ENCODE peak calls at places on chromosomes 2 and 18, in six cellular contexts. E is IMR-90, Y is neuronal stem cell, F is mesenchymal stem cell, C is mesendoderm, M is H1. V is an unnamed sample.

GRCh38 chr18:30487962-30488361 is 554.6 kb downstream of the DSC3 start:
- DNase-seq in E (no peak), F (no peak), Y (no peak), M (no peak), C (peak; percentile 40), V (no peak)

GRCh38 chr2:21029519-21029918 is 14.4 kb downstream of the APOB start:
- DNase-seq in Y (no peak), M (no peak), F (no peak), C (no peak), E (no peak), V (no peak)

GRCh38 chr2:98514879-98515570 is 70.4 kb downstream of the INPP4A start:
- DNase-seq in Y (no peak), F (peak; percentile 67), M (no peak), C (peak; percentile 51), E (peak; percentile 68), V (no peak)

GRCh38 chr18:475202-475624 is 25.3 kb downstream of the COLEC12 start:
- DNase-seq in E (peak; percentile 78), M (no peak), C (peak; percentile 97), Y (no peak), F (peak; percentile 74), V (peak; percentile 79)

GRCh38 chr2:240111253-240111652 is 24.9 kb downstream of the COPS9 start:
- DNase-seq in F (no peak), M (no peak), E (peak; percentile 0), Y (no peak), C (no peak), V (no peak)

GRCh38 chr2:79040967-79041582 is 15.6 kb downstream of the REG3G start:
- DNase-seq in C (peak; percentile 58), Y (peak; percentile 14), M (no peak), F (peak; percentile 3), E (no peak), V (no peak)

GRCh38 chr2:223166975-223167650 is 115.1 kb downstream of the KCNE4 start:
- DNase-seq in Y (no peak), F (no peak), E (no peak), M (no peak), C (no peak), V (no peak)

GRCh38 chr18:7575465-7576026 is 8.4 kb downstream of the PTPRM start:
- DNase-seq in C (no peak), F (peak; percentile 45), M (no peak), E (peak; percentile 67), Y (no peak), V (no peak)

GRCh38 chr18:74513149-74513882 is 17.2 kb downstream of the CNDP2 start:
- DNase-seq in M (no peak), C (no peak), Y (no peak), F (no peak), E (no peak), V (peak; percentile 10)

GRCh38 chr18:12476955-12477354 is 69.2 kb downstream of the PRELID3A start:
- DNase-seq in Y (no peak), E (no peak), C (no peak), F (peak; percentile 7), M (no peak), V (no peak)

GRCh38 chr2:24883946-24884345 is 36.1 kb downstream of the ADCY3 start:
- DNase-seq in C (no peak), Y (no peak), M (no peak), F (peak; percentile 59), E (peak; percentile 66), V (no peak)

GRCh38 chr2:236634203-236634602 is 64.6 kb downstream of the ACKR3 start:
- DNase-seq in C (no peak), M (no peak), Y (no peak), F (no peak), E (no peak), V (no peak)

GRCh38 chr2:210172219-210172575 is 988 bp upstream of the KANSL1L start:
- DNase-seq in F (no peak), E (no peak), M (no peak), C (no peak), Y (no peak), V (no peak)

GRCh38 chr2:160371251-160372009 is 122.2 kb downstream of the RBMS1 start:
- DNase-seq in M (no peak), C (peak; percentile 88), E (no peak), Y (no peak), F (no peak), V (no peak)
- H3K23ac ChIP-seq in M (no peak overlapping the region), C (no peak overlapping the region), E (peak overlapping the region; percentile 35), Y (no peak overlapping the region), F (no peak overlapping the region), V (no peak overlapping the region)

GRCh38 chr2:225354281-225354774 is 45.2 kb upstream of the NYAP2 start:
- DNase-seq in C (peak; percentile 54), F (peak; percentile 79), E (peak; percentile 32), M (no peak), Y (no peak), V (peak; percentile 23)
- H3K23ac ChIP-seq in C (no peak overlapping the region), F (no peak overlapping the region), E (no peak overlapping the region), M (no peak overlapping the region), Y (no peak overlapping the region), V (no peak overlapping the region)

GRCh38 chr2:159788218-159788617 is 9.8 kb downstream of the CD302 start:
- DNase-seq in C (no peak), E (no peak), F (no peak), Y (no peak), M (no peak), V (no peak)

GRCh38 chr2:159793265-159793664 is 4.7 kb downstream of the CD302 start:
- DNase-seq in E (no peak), Y (no peak), M (no peak), C (no peak), F (no peak), V (no peak)

GRCh38 chr2:159795781-159796667 is 2.0 kb downstream of the CD302 start:
- DNase-seq in E (no peak), C (no peak), M (no peak), F (no peak), Y (no peak), V (no peak)

GRCh38 chr2:159790323-159790722 is 7.7 kb downstream of the CD302 start:
- DNase-seq in M (no peak), E (no peak), C (no peak), Y (no peak), F (no peak), V (no peak)

DNA sequence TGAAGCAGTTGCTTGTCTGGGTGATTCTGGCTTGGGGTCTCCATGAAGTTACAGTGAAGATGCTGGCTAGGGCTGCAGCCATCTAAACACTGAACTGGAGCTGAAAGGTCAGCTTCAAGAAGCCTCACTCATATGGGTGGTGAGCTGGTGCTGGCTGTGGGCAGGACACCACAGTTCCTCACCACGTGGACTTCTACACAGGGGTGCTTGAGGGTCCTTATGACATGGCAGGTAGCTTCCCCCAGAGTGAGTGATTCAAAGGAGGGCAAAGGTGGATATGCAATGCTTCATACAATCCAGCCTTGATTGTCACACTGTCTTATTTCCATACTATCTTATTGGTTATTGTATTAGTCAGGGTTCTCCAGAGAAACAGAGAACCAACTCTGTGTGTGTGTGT is 6.0 kb downstream of the CD302 start:
- DNase-seq in E (no peak), M (no peak), C (no peak), F (no peak), Y (no peak), V (no peak)
- H3K23ac ChIP-seq in E (no peak overlapping the region), M (no peak overlapping the region), C (no peak overlapping the region), F (no peak overlapping the region), Y (no peak overlapping the region), V (no peak overlapping the region)

GRCh38 chr2:160581035-160581434 is 87.4 kb upstream of the RBMS1 start:
- DNase-seq in M (no peak), E (peak; percentile 56), Y (no peak), F (peak; percentile 40), C (peak; percentile 13), V (no peak)

GRCh38 chr2:160574472-160575140 is 81.0 kb upstream of the RBMS1 start:
- DNase-seq in Y (no peak), F (peak; percentile 61), M (no peak), C (peak; percentile 17), E (peak; percentile 87), V (no peak)

GRCh38 chr2:160575363-160575762 is 81.8 kb upstream of the RBMS1 start:
- DNase-seq in M (no peak), Y (no peak), E (no peak), F (no peak), C (no peak), V (no peak)

GRCh38 chr2:160581448-160581847 is 87.8 kb upstream of the RBMS1 start:
- DNase-seq in E (no peak), C (peak; percentile 73), M (no peak), Y (no peak), F (no peak), V (peak; percentile 49)

GRCh38 chr2:160576054-160576499 is 82.5 kb upstream of the RBMS1 start:
- DNase-seq in F (peak; percentile 39), E (peak; percentile 43), C (no peak), M (no peak), Y (no peak), V (no peak)
- H3K23ac ChIP-seq in F (no peak overlapping the region), E (peak overlapping the region; percentile 76), C (no peak overlapping the region), M (no peak overlapping the region), Y (no peak overlapping the region), V (no peak overlapping the region)

GRCh38 chr2:233355916-233356315 is 1.6 kb downstream of the DGKD start:
- DNase-seq in F (no peak), C (no peak), Y (no peak), E (no peak), M (no peak), V (no peak)
- H3K23ac ChIP-seq in F (no peak overlapping the region), C (no peak overlapping the region), Y (no peak overlapping the region), E (peak overlapping the region; percentile 72), M (no peak overlapping the region), V (no peak overlapping the region)

GRCh38 chr18:3919396-3920061 is 469.6 kb downstream of the TGIF1 start:
- DNase-seq in C (peak; percentile 14), M (no peak), E (no peak), F (no peak), Y (no peak), V (no peak)

GRCh38 chr18:3912705-3913104 is 462.7 kb downstream of the TGIF1 start:
- DNase-seq in Y (no peak), C (no peak), F (no peak), E (peak; percentile 23), M (no peak), V (no peak)

GRCh38 chr18:3914116-3914515 is 464.1 kb downstream of the TGIF1 start:
- DNase-seq in Y (no peak), M (no peak), F (no peak), C (no peak), E (no peak), V (no peak)

GRCh38 chr18:3914833-3915598 is 465.0 kb downstream of the TGIF1 start:
- DNase-seq in Y (no peak), E (no peak), M (no peak), F (no peak), C (no peak), V (no peak)

GRCh38 chr18:3916082-3916481 is 466.1 kb downstream of the TGIF1 start:
- DNase-seq in Y (no peak), M (no peak), E (no peak), F (no peak), C (no peak), V (no peak)
- H3K23ac ChIP-seq in Y (no peak overlapping the region), M (no peak overlapping the region), E (no peak overlapping the region), F (no peak overlapping the region), C (no peak overlapping the region), V (no peak overlapping the region)